ENCODE peak calls at places on chromosomes 4 and X, in nine cellular contexts. U is HL-60, W is stomach, L is right cardiac atrium, I is left lung, S is uterus, N is tibial nerve, Q is OCI-LY7, K is lower lobe of right lung. R is an unnamed sample.

GRCh38 chrX:9682861-9683260 is 82.8 kb downstream of the GPR143 start:
- DNase-seq in U (no peak), W (no peak), L (no peak), I (no peak), S (no peak), N (no peak), Q (no peak), K (no peak), R (no peak)

GRCh38 chrX:152912121-152912520 is 14.3 kb downstream of the ZNF185 start:
- DNase-seq in U (peak), W (no peak), L (no peak), I (no peak), S (no peak), N (no peak), Q (no peak), K (no peak), R (no peak)

GRCh38 chr4:82124365-82124764 is 249.4 kb downstream of the HNRNPD start:
- DNase-seq in U (no peak), W (no peak), L (no peak), I (no peak), S (no peak), N (no peak), Q (no peak), K (no peak), R (no peak)

GRCh38 chr4:83071116-83071515 is 36.1 kb downstream of the COPS4 start:
- DNase-seq in U (no peak), W (no peak), L (no peak), I (no peak), S (no peak), N (no peak), Q (no peak), K (no peak), R (no peak)

GRCh38 chrX:153450949-153451277 is 5.1 kb upstream of the TREX2 start:
- DNase-seq in U (no peak), W (no peak), L (no peak), I (no peak), S (no peak), N (no peak), Q (no peak), K (no peak), R (no peak)

GRCh38 chr4:109313168-109314133 is 11.0 kb upstream of the COL25A1 start:
- DNase-seq in U (no peak), W (no peak), L (no peak), I (no peak), S (no peak), N (no peak), Q (no peak), K (no peak), R (no peak)

GRCh38 chrX:24149346-24150050 is at the start of gene ZFX:
- DNase-seq in U (peak), W (peak), L (peak), I (peak), S (peak), N (peak), Q (peak), K (peak), R (peak)

GRCh38 chr4:161554372-161554990 is 609.3 kb downstream of the FSTL5 start:
- DNase-seq in U (no peak), W (no peak), L (no peak), I (no peak), S (no peak), N (no peak), Q (no peak), K (no peak), R (no peak)

GRCh38 chr4:1172971-1173757 is 781 bp upstream of the SPON2 start:
- DNase-seq in U (no peak), W (no peak), L (no peak), I (peak), S (peak), N (no peak), Q (no peak), K (no peak), R (peak)

GRCh38 chr4:108783666-108784463 is 21.0 kb upstream of the ETNPPL start:
- DNase-seq in U (no peak), W (no peak), L (no peak), I (no peak), S (no peak), N (no peak), Q (peak), K (no peak), R (no peak)

GRCh38 chr4:150181536-150181935 is 103.3 kb downstream of the DCLK2 start:
- DNase-seq in U (no peak), W (no peak), L (no peak), I (no peak), S (peak), N (no peak), Q (no peak), K (no peak), R (no peak)

GRCh38 chr4:140867338-140867737 is 111.2 kb upstream of the TBC1D9 start:
- DNase-seq in U (no peak), W (no peak), L (no peak), I (no peak), S (no peak), N (no peak), Q (no peak), K (no peak), R (no peak)

GRCh38 chr4:20760053-20760452 is 59.8 kb downstream of the PACRGL start:
- DNase-seq in U (peak), W (no peak), L (no peak), I (no peak), S (no peak), N (no peak), Q (peak), K (no peak), R (no peak)

GRCh38 chr4:111031180-111031579 is 408.3 kb upstream of the PITX2 start:
- DNase-seq in U (no peak), W (no peak), L (no peak), I (no peak), S (no peak), N (no peak), Q (no peak), K (no peak), R (no peak)

GRCh38 chrX:116272881-116273280 is 102.3 kb downstream of the AGTR2 start:
- DNase-seq in U (no peak), W (no peak), L (no peak), I (no peak), S (no peak), N (no peak), Q (no peak), K (no peak), R (no peak)

GRCh38 chrX:41332408-41332987 is 1.5 kb upstream of the DDX3X start:
- DNase-seq in U (peak), W (peak), L (peak), I (no peak), S (peak), N (no peak), Q (peak), K (peak), R (peak)

GRCh38 chr4:168832746-168833575 is 177.1 kb downstream of the CBR4 start:
- DNase-seq in U (no peak), W (peak), L (peak), I (peak), S (peak), N (no peak), Q (no peak), K (no peak), R (no peak)

GRCh38 chrX:38806054-38806389 is 4.8 kb downstream of the MID1IP1 start:
- DNase-seq in U (no peak), W (no peak), L (no peak), I (no peak), S (no peak), N (no peak), Q (peak), K (no peak), R (no peak)

GRCh38 chr4:37246891-37247290 is 2.3 kb downstream of the NWD2 start:
- DNase-seq in U (no peak), W (no peak), L (no peak), I (no peak), S (no peak), N (no peak), Q (no peak), K (no peak), R (no peak)

GRCh38 chr4:1410491-1411325 is 4.5 kb upstream of the NKX1-1 start:
- DNase-seq in U (peak), W (peak), L (peak), I (peak), S (no peak), N (no peak), Q (peak), K (peak), R (peak)

GRCh38 chr4:80140237-80140636 is 57.1 kb upstream of the PRDM8 start:
- DNase-seq in U (peak), W (no peak), L (no peak), I (no peak), S (no peak), N (no peak), Q (no peak), K (no peak), R (no peak)

GRCh38 chr4:1080432-1080831 is 32.9 kb downstream of the RNF212 start:
- DNase-seq in U (no peak), W (no peak), L (no peak), I (no peak), S (no peak), N (no peak), Q (no peak), K (no peak), R (no peak)

GRCh38 chr4:53592686-53593641 is 1.7 kb upstream of the LNX1 start:
- DNase-seq in U (no peak), W (peak), L (peak), I (peak), S (peak), N (no peak), Q (no peak), K (peak), R (peak)

GRCh38 chr4:162645381-162645780 is 481.6 kb upstream of the FSTL5 start:
- DNase-seq in U (no peak), W (no peak), L (no peak), I (no peak), S (no peak), N (no peak), Q (no peak), K (no peak), R (no peak)

GRCh38 chr4:74659576-74660411 is 134.5 kb downstream of the BTC start:
- DNase-seq in U (no peak), W (no peak), L (no peak), I (no peak), S (peak), N (no peak), Q (no peak), K (no peak), R (no peak)

GRCh38 chr4:147195386-147195785 is 249.7 kb upstream of the TTC29 start:
- DNase-seq in U (no peak), W (no peak), L (no peak), I (no peak), S (no peak), N (no peak), Q (no peak), K (no peak), R (no peak)

GRCh38 chrX:17425551-17425950 is 50.6 kb downstream of the NHS start:
- DNase-seq in U (no peak), W (no peak), L (no peak), I (no peak), S (no peak), N (no peak), Q (no peak), K (no peak), R (no peak)

GRCh38 chrX:100928660-100929613 is at the start of gene XKRX:
- DNase-seq in U (no peak), W (peak), L (peak), I (peak), S (peak), N (no peak), Q (peak), K (peak), R (no peak)

GRCh38 chr4:71958978-71959377 is 72.8 kb upstream of the NPFFR2 start:
- DNase-seq in U (no peak), W (no peak), L (no peak), I (no peak), S (no peak), N (no peak), Q (no peak), K (no peak), R (no peak)

GRCh38 chr4:95255396-95256107 is 293.2 kb downstream of the UNC5C start:
- DNase-seq in U (no peak), W (no peak), L (no peak), I (no peak), S (no peak), N (no peak), Q (no peak), K (no peak), R (peak)

GRCh38 chr4:53960843-53961242 is 103.6 kb downstream of the CHIC2 start:
- DNase-seq in U (no peak), W (no peak), L (no peak), I (no peak), S (no peak), N (no peak), Q (no peak), K (no peak), R (no peak)

GRCh38 chr4:61799794-61800193 is 599.7 kb downstream of the ADGRL3 start:
- DNase-seq in U (no peak), W (no peak), L (no peak), I (no peak), S (no peak), N (no peak), Q (no peak), K (no peak), R (no peak)

DNA sequence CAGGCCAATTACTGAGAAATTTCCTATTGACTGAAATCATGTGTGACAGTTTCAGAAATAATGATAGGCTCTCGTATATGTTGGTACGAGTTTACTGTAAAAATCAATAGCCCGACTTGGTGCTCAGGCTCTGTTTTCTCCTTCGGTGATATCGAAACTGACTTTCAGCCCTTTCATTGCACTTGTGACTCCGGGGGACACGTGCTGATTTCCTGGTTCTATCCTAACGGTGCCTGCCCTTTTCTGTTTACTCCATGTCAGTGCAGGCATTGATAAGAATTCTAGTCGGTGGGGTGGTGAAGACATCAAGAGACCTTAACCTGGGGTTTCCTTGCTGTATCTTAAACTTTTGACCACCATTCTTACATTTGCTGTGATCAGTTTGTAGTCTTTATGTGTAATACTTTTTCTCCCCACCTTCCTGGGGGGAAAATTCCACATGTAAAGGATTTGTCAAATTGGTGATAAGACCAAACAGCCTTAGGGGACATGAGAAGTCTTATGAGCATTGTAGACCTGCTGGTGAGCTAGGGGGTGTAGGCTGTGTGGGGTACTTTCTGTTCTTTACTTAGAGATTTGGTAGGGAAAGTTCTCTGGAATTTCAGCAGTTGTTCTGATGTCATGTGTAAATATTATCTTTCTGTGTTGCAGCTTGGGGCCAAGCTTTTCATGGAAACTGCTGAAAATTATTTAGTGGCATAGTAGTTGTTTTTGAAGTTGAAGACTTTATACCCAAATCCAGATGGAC is 52.7 kb downstream of the TMEM131L start:
- DNase-seq in U (no peak), W (peak), L (no peak), I (no peak), S (no peak), N (no peak), Q (no peak), K (no peak), R (no peak)
- H3K27ac ChIP-seq in U (peak), W (peak), L (no peak), I (peak), S (peak), N (peak), Q (peak), K (peak), R (peak)

GRCh38 chrX:46374371-46374770 is 170.8 kb downstream of the ZNF674 start:
- DNase-seq in U (no peak), W (no peak), L (no peak), I (no peak), S (no peak), N (no peak), Q (no peak), K (no peak), R (no peak)

GRCh38 chrX:46376246-46376885 is 168.9 kb downstream of the ZNF674 start:
- DNase-seq in U (peak), W (no peak), L (no peak), I (no peak), S (peak), N (no peak), Q (peak), K (no peak), R (no peak)

GRCh38 chrX:46381630-46382029 is 163.6 kb downstream of the ZNF674 start:
- DNase-seq in U (peak), W (no peak), L (no peak), I (no peak), S (no peak), N (no peak), Q (peak), K (no peak), R (no peak)

GRCh38 chrX:46380148-46380752 is 165.0 kb downstream of the ZNF674 start:
- DNase-seq in U (no peak), W (no peak), L (no peak), I (no peak), S (no peak), N (no peak), Q (no peak), K (no peak), R (no peak)

DNA sequence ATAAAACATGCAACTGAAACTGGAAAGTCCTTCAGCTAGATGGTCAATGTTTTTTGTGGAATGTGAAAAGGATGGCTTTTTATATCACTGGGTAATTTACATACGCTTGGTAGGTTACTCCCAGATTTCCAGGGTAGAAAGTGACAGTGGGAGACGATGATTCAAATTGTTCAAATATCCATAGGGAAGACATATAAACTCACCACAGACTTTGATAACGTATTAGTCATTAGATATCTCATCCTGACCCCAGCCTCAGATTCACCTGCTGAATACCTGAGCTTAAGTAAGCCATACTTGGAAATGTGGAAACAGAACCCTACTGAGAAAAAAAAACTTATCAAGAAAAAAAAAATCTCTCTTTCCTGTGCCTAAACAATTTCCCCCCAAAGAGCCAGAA is 169.4 kb downstream of the ZNF674 start:
- DNase-seq in U (no peak), W (no peak), L (no peak), I (no peak), S (no peak), N (no peak), Q (no peak), K (no peak), R (no peak)
- H3K27ac ChIP-seq in U (no peak), W (no peak), L (no peak), I (no peak), S (no peak), N (no peak), Q (no peak), K (no peak), R (no peak)

DNA sequence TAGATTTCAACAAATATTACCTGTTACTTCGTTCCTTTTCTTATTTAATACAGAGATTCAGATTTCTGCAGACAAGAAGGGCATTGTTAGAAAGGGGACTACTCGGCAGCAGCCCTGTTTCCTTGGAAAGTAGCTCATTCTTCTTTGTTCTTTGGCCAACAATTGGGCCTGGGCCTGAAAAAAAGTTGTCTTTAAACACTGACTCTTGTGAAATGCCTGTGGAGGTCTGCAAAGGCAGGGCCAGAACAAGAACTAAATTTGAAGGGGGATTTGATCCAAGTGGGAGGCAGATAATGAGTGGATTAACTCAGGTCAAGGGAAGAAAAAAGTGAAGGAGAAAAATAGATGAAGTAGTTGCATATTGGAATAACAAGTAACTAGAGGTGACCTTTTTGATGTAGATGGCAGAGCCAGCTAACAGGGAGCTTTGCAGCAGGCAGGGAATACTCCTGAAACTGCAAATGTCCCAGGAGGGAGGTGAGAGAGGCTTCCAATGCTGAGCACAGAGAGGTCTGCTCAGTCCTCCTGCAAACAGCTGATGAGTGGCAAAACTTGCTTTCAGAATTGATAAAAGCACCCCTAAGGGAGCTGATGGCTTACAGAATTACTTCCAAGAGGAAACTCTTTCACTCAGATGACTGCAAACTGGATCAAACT is 393.2 kb upstream of the HS3ST1 start:
- DNase-seq in U (no peak), W (no peak), L (no peak), I (no peak), S (no peak), N (no peak), Q (no peak), K (no peak), R (no peak)
- H3K27ac ChIP-seq in U (no peak), W (no peak), L (no peak), I (no peak), S (no peak), N (no peak), Q (no peak), K (no peak), R (no peak)

GRCh38 chr4:151671541-151672059 is 89.2 kb downstream of the GATB start:
- DNase-seq in U (no peak), W (no peak), L (no peak), I (no peak), S (no peak), N (no peak), Q (no peak), K (no peak), R (no peak)
- H3K27ac ChIP-seq in U (no peak), W (no peak), L (peak), I (no peak), S (no peak), N (no peak), Q (no peak), K (no peak), R (peak)

GRCh38 chr4:153676984-153677383 is 7.1 kb upstream of the TLR2 start:
- DNase-seq in U (no peak), W (no peak), L (no peak), I (no peak), S (no peak), N (no peak), Q (no peak), K (no peak), R (no peak)
- H3K27ac ChIP-seq in U (no peak), W (no peak), L (no peak), I (peak), S (no peak), N (no peak), Q (no peak), K (no peak), R (no peak)

GRCh38 chrX:122475306-122475705 is 708.8 kb upstream of the GRIA3 start:
- DNase-seq in U (no peak), W (no peak), L (no peak), I (no peak), S (no peak), N (no peak), Q (no peak), K (no peak), R (no peak)
- H3K27ac ChIP-seq in U (no peak), W (no peak), L (no peak), I (no peak), S (no peak), N (no peak), Q (no peak), K (no peak), R (no peak)

GRCh38 chr4:7944568-7945220 is 5.0 kb upstream of the AFAP1 start:
- DNase-seq in U (no peak), W (no peak), L (no peak), I (no peak), S (no peak), N (no peak), Q (no peak), K (no peak), R (no peak)
- H3K27ac ChIP-seq in U (no peak), W (no peak), L (no peak), I (no peak), S (no peak), N (no peak), Q (no peak), K (no peak), R (no peak)